ENCODE peak calls at places on chromosomes 12 and 14, in eight cellular contexts. P is GM23338, C is hepatocyte, D is OCI-LY7, U is HCT116, L is MM.1S, W is PC-9, B is PC-3. T is an unnamed sample. For H3K9me2, the result is how much of the 10 kb centered on the place peaks cover.

GRCh38 chr14:61517861-61518802 is 177.2 kb upstream of the HIF1A start:
- DNase-seq in P (no peak), C (peak), D (no peak), U (no peak), L (no peak), W (no peak), B (no peak), T (no peak)

GRCh38 chr14:81169711-81170103 is 51.1 kb downstream of the GTF2A1 start:
- DNase-seq in P (peak), C (peak), D (peak), U (no peak), L (no peak), W (peak), B (peak), T (peak)

GRCh38 chr12:21471294-21471693 is 30.1 kb downstream of the RECQL start:
- DNase-seq in P (no peak), C (no peak), D (no peak), U (no peak), L (peak), W (no peak), B (no peak), T (no peak)

GRCh38 chr14:21476925-21477681 is at the start of the genes RAB2B and TOX4:
- DNase-seq in P (peak), C (peak), D (peak), U (peak), L (peak), W (peak), B (peak), T (peak)

GRCh38 chr14:92931681-92932447 is 8.9 kb downstream of the CHGA start:
- DNase-seq in P (no peak), C (no peak), D (no peak), U (no peak), L (no peak), W (no peak), B (no peak), T (no peak)

GRCh38 chr12:4270670-4271432 is 2.7 kb upstream of the CCND2 start:
- DNase-seq in P (peak), C (peak), D (no peak), U (no peak), L (peak), W (no peak), B (no peak), T (peak)

GRCh38 chr12:53344824-53345485 is 8.8 kb upstream of the SP7 start:
- DNase-seq in P (peak), C (peak), D (peak), U (no peak), L (peak), W (peak), B (peak), T (peak)

GRCh38 chr12:45336331-45336730 is 120.4 kb downstream of the ANO6 start:
- DNase-seq in P (no peak), C (peak), D (no peak), U (no peak), L (no peak), W (no peak), B (peak), T (peak)

GRCh38 chr12:56151672-56152131 is 685 bp upstream of the MYL6B start:
- DNase-seq in P (peak), C (peak), D (peak), U (peak), L (peak), W (peak), B (peak), T (peak)

GRCh38 chr12:104357431-104357952 is 54.0 kb downstream of the EID3 start:
- DNase-seq in P (no peak), C (no peak), D (no peak), U (no peak), L (no peak), W (no peak), B (peak), T (peak)

GRCh38 chr14:52876806-52877205 is 74.0 kb downstream of the FERMT2 start:
- DNase-seq in P (no peak), C (no peak), D (no peak), U (no peak), L (no peak), W (no peak), B (no peak), T (peak)

GRCh38 chr12:754871-755562 is 2.6 kb downstream of the WNK1 start:
- DNase-seq in P (peak), C (peak), D (peak), U (no peak), L (peak), W (no peak), B (peak), T (peak)

GRCh38 chr12:92259291-92259690 is 113.6 kb upstream of the BTG1 start:
- DNase-seq in P (no peak), C (no peak), D (no peak), U (no peak), L (no peak), W (no peak), B (no peak), T (no peak)

GRCh38 chr14:54669759-54670630 is 103.1 kb downstream of the SAMD4A start:
- DNase-seq in P (no peak), C (peak), D (no peak), U (no peak), L (no peak), W (no peak), B (peak), T (peak)

GRCh38 chr12:76186507-76186906 is 102.0 kb upstream of the NAP1L1 start:
- DNase-seq in P (no peak), C (no peak), D (no peak), U (no peak), L (no peak), W (no peak), B (no peak), T (no peak)

GRCh38 chr12:32273063-32273521 is 126.3 kb upstream of the FGD4 start:
- DNase-seq in P (no peak), C (no peak), D (peak), U (no peak), L (peak), W (no peak), B (peak), T (peak)

GRCh38 chr12:86697916-86698315 is 441.7 kb upstream of the MGAT4C start:
- DNase-seq in P (no peak), C (no peak), D (no peak), U (no peak), L (no peak), W (no peak), B (no peak), T (peak)

GRCh38 chr14:68787235-68787727 is 5.6 kb downstream of the ZFP36L1 start:
- DNase-seq in P (peak), C (peak), D (no peak), U (no peak), L (no peak), W (peak), B (no peak), T (peak)

GRCh38 chr14:46651526-46652144 is at the start of gene RPL10L:
- DNase-seq in P (peak), C (no peak), D (no peak), U (no peak), L (no peak), W (no peak), B (no peak), T (no peak)

GRCh38 chr14:103444837-103445524 is 59.8 kb downstream of the MARK3 start:
- DNase-seq in P (peak), C (peak), D (no peak), U (no peak), L (no peak), W (no peak), B (no peak), T (no peak)

GRCh38 chr12:117790198-117790597 is 178.6 kb downstream of the KSR2 start:
- DNase-seq in P (peak), C (no peak), D (no peak), U (no peak), L (no peak), W (no peak), B (no peak), T (no peak)

GRCh38 chr14:101561145-101561896 is at the start of gene DIO3:
- DNase-seq in P (peak), C (peak), D (no peak), U (peak), L (no peak), W (no peak), B (peak), T (peak)

GRCh38 chr12:131988054-131988796 is 38.5 kb downstream of the EP400 start:
- DNase-seq in P (no peak), C (no peak), D (no peak), U (no peak), L (no peak), W (no peak), B (no peak), T (no peak)

GRCh38 chr14:31716208-31716607 is 155.0 kb downstream of the NUBPL start:
- DNase-seq in P (no peak), C (no peak), D (no peak), U (no peak), L (no peak), W (no peak), B (no peak), T (no peak)

GRCh38 chr12:88946377-88946997 is 366.2 kb upstream of the KITLG start:
- DNase-seq in P (no peak), C (no peak), D (no peak), U (peak), L (peak), W (no peak), B (no peak), T (peak)

GRCh38 chr12:106428379-106428778 is 70.8 kb downstream of the POLR3B start:
- DNase-seq in P (no peak), C (no peak), D (no peak), U (no peak), L (no peak), W (no peak), B (no peak), T (no peak)

GRCh38 chr12:120979862-120980696 is 1.7 kb downstream of the HNF1A start:
- DNase-seq in P (peak), C (peak), D (no peak), U (no peak), L (no peak), W (no peak), B (no peak), T (no peak)

GRCh38 chr12:124458220-124458991 is 109.0 kb downstream of the NCOR2 start:
- DNase-seq in P (no peak), C (no peak), D (no peak), U (no peak), L (no peak), W (no peak), B (no peak), T (no peak)

GRCh38 chr12:51868821-51869489 is 18.9 kb upstream of the ANKRD33 start:
- DNase-seq in P (peak), C (no peak), D (no peak), U (no peak), L (no peak), W (no peak), B (no peak), T (peak)

GRCh38 chr14:49687942-49688700 is at the start of gene POLE2:
- DNase-seq in P (peak), C (peak), D (peak), U (peak), L (peak), W (peak), B (peak), T (peak)

DNA sequence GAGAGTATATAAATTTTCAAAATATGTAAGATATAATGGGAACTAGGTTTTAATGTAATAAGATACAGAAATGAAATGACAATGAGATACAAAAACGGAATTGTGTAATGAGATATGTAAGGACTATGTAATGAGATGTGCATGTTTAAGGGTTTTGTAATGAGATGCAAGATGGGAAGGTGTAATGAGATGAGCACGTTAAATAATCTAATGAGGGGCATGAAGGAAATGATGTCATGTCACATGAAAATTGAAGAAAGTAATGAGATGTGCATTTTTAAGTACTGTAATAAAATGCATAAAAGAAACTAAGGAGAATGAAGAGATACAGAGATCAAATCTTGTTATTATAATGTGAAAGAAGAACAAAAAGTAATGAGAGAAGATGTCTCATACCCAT is 525.0 kb upstream of the STXBP6 start:
- DNase-seq in P (no peak), C (no peak), D (no peak), U (no peak), L (no peak), W (no peak), B (no peak), T (no peak)
- H3K9me2 ChIP-seq in P (under half), C (under half), D (under half), U (under half), L (under half), W (under half), B (under half), T (under half)

GRCh38 chr14:76595266-76595665 is 166.0 kb upstream of the VASH1 start:
- DNase-seq in P (no peak), C (no peak), D (no peak), U (no peak), L (no peak), W (no peak), B (no peak), T (peak)

GRCh38 chr14:76603713-76604112 is 157.6 kb upstream of the VASH1 start:
- DNase-seq in P (no peak), C (no peak), D (no peak), U (no peak), L (no peak), W (no peak), B (no peak), T (no peak)

GRCh38 chr14:76599141-76599540 is 162.1 kb upstream of the VASH1 start:
- DNase-seq in P (no peak), C (no peak), D (no peak), U (no peak), L (no peak), W (no peak), B (no peak), T (no peak)

GRCh38 chr14:76597387-76597786 is 163.9 kb upstream of the VASH1 start:
- DNase-seq in P (no peak), C (no peak), D (no peak), U (no peak), L (no peak), W (no peak), B (no peak), T (no peak)

GRCh38 chr14:76599556-76599955 is 161.7 kb upstream of the VASH1 start:
- DNase-seq in P (peak), C (no peak), D (no peak), U (no peak), L (no peak), W (no peak), B (no peak), T (no peak)
- H3K9me2 ChIP-seq in P (under half), C (under half), D (under half), U (under half), L (under half), W (under half), B (under half), T (under half)

GRCh38 chr12:30840715-30841114 is 85.8 kb upstream of the TSPAN11 start:
- DNase-seq in P (peak), C (no peak), D (no peak), U (no peak), L (peak), W (no peak), B (no peak), T (peak)

GRCh38 chr12:30835216-30835615 is 80.5 kb upstream of the CAPRIN2 start:
- DNase-seq in P (no peak), C (no peak), D (no peak), U (no peak), L (no peak), W (no peak), B (no peak), T (no peak)

GRCh38 chr12:30839643-30840190 is 85.0 kb upstream of the CAPRIN2 start:
- DNase-seq in P (no peak), C (no peak), D (no peak), U (no peak), L (no peak), W (no peak), B (no peak), T (no peak)

GRCh38 chr12:30837595-30837994 is 82.8 kb upstream of the CAPRIN2 start:
- DNase-seq in P (no peak), C (no peak), D (no peak), U (no peak), L (no peak), W (no peak), B (no peak), T (no peak)

DNA sequence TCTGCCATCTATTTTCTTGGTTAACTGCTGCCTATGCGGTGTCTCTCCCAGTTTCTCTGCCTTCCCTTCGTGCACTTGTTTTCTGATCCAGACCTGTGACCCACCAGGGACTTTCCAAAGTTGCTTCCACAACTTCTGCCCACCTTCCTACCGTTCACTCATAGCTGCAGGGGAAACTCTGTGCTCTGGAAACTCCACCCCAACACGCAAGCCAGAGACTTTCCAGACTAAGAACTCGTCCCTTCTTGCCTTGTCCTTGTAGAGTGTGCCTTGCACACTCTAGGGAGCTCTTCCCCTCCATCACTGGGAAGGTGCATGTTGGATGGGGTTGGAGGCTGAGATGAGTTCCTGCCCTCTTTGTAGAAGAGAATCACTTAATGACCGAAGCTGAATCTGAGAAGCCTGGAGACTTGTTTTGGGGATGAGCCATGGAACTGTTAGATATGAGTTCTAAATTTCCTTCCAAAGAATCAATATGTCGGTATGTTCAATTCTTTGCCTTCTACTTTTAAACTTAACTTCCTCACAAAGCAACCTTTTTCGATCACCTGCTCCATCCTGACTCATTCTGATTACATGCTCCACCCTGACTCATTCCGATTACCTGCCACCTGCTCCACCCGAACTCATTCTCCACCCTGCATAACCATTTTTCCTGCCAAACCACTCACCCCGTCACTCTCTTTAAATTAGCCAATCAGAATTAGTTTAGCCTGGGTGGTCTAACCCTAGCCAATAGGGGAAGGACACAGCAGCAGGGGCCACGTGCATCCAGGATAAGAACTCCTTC is 82.1 kb upstream of the CAPRIN2 start:
- DNase-seq in P (no peak), C (no peak), D (no peak), U (no peak), L (no peak), W (no peak), B (peak), T (no peak)
- H3K9me2 ChIP-seq in P (under half), C (under half), D (under half), U (under half), L (under half), W (under half), B (under half), T (under half)

GRCh38 chr14:99980299-99980698 is 84.9 kb upstream of the EVL start:
- DNase-seq in P (no peak), C (no peak), D (no peak), U (no peak), L (no peak), W (no peak), B (no peak), T (no peak)
- H3K9me2 ChIP-seq in P (under half), C (under half), D (under half), U (under half), L (under half), W (under half), B (under half), T (under half)

DNA sequence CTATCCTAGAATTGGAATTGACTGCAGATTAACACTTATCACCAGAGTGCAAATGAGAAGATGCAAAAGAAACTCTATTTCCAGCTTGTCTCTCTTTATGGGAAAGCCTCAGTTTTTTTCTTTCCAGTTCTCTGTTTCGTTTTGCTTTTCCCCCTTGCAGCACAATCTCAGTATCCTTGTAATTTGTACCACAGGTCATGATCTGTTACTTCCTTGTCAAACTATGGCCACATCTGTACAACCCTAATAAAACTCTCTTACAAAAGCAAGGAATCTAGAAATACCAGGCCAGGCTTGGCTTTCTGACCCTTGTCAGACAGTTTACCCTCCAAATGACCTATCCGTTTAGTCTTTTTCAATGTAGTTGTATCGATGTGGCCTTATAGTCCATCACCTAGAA is 33.9 kb downstream of the MYBPC1 start:
- DNase-seq in P (no peak), C (no peak), D (no peak), U (no peak), L (no peak), W (no peak), B (no peak), T (no peak)
- H3K9me2 ChIP-seq in P (under half), C (under half), D (under half), U (under half), L (under half), W (under half), B (under half), T (under half)

T was measured in GM23248.